ENCODE peak calls at places on chromosomes 1 and 21, in eight cellular contexts. Q is uterus, U is neural progenitor cell, L is mesenchymal stem cell, K is iPS-NIHi11, V is iris pigment epithelial cell, W is ELF-1, Y is fibroblast of lung. H is an unnamed sample.

GRCh38 chr1:47030170-47030805 is 6.8 kb downstream of the CYP4X1 start:
- DNase-seq in Q (no peak), U (no peak), L (no peak), K (no peak), V (peak), W (no peak), Y (no peak), H (no peak)

GRCh38 chr1:151156515-151156819 is at the start of gene TNFAIP8L2:
- DNase-seq in Q (no peak), U (peak), L (no peak), K (no peak), V (no peak), W (no peak), Y (no peak), H (no peak)

GRCh38 chr1:61950418-61950817 is 208.1 kb downstream of the PATJ start:
- DNase-seq in Q (no peak), U (peak), L (no peak), K (peak), V (no peak), W (no peak), Y (peak), H (no peak)

GRCh38 chr1:101448018-101448417 is 211.2 kb downstream of the S1PR1 start:
- DNase-seq in Q (no peak), U (no peak), L (no peak), K (no peak), V (no peak), W (no peak), Y (no peak), H (no peak)

GRCh38 chr21:31521515-31521914 is 138.0 kb upstream of the SOD1 start:
- DNase-seq in Q (no peak), U (no peak), L (no peak), K (no peak), V (no peak), W (no peak), Y (no peak), H (no peak)

GRCh38 chr1:43878854-43879253 is 54.7 kb upstream of the ARTN start:
- DNase-seq in Q (no peak), U (no peak), L (no peak), K (no peak), V (no peak), W (no peak), Y (no peak), H (no peak)

GRCh38 chr1:153978274-153978909 is 918 bp upstream of the JTB start:
- DNase-seq in Q (no peak), U (no peak), L (no peak), K (no peak), V (no peak), W (no peak), Y (no peak), H (no peak)

GRCh38 chr1:14413809-14414208 is 184.7 kb upstream of the KAZN start:
- DNase-seq in Q (no peak), U (no peak), L (no peak), K (no peak), V (peak), W (no peak), Y (peak), H (no peak)

GRCh38 chr21:20591294-20591693 is 406.9 kb upstream of the NCAM2 start:
- DNase-seq in Q (no peak), U (no peak), L (no peak), K (no peak), V (peak), W (no peak), Y (peak), H (no peak)

H was measured in H1.